ENCODE peak calls at places on chromosomes 4 and X, in four cellular contexts. I is suprapubic skin, C is SK-N-SH, G is K562. N is an unnamed sample.

GRCh38 chr4:53895137-53895536 is 169.3 kb downstream of the CHIC2 start:
- DNase-seq in I (no peak), C (no peak), G (no peak), N (no peak)

GRCh38 chr4:33494150-33494549 is 2750.2 kb downstream of the ARAP2 start:
- DNase-seq in I (no peak), C (no peak), G (no peak), N (no peak)

GRCh38 chr4:76799718-76800117 is 98.2 kb downstream of the SOWAHB start:
- DNase-seq in I (no peak), C (no peak), G (no peak), N (no peak)

GRCh38 chr4:185143596-185143969 is 517 bp downstream of the SLC25A4 start:
- DNase-seq in I (no peak), C (peak), G (no peak), N (peak)

GRCh38 chr4:165630671-165631070 is 242.4 kb upstream of the TLL1 start:
- DNase-seq in I (no peak), C (no peak), G (no peak), N (no peak)

GRCh38 chr4:53497446-53498069 is 93.7 kb downstream of the LNX1 start:
- DNase-seq in I (no peak), C (no peak), G (no peak), N (no peak)

GRCh38 chr4:7247946-7248345 is 55.6 kb downstream of the SORCS2 start:
- DNase-seq in I (no peak), C (no peak), G (no peak), N (no peak)

GRCh38 chr4:22515888-22516541 is at the start of gene ADGRA3:
- DNase-seq in I (no peak), C (peak), G (peak), N (peak)

GRCh38 chr4:106172846-106173245 is 143.2 kb downstream of the TBCK start:
- DNase-seq in I (no peak), C (no peak), G (no peak), N (no peak)

GRCh38 chrX:118560380-118560932 is 64.8 kb downstream of the DOCK11 start:
- DNase-seq in I (no peak), C (no peak), G (no peak), N (no peak)

GRCh38 chr4:14233126-14233525 is 605.6 kb upstream of the BOD1L1 start:
- DNase-seq in I (no peak), C (no peak), G (no peak), N (no peak)

GRCh38 chr4:164779080-164779479 is 25.1 kb downstream of the SMIM31 start:
- DNase-seq in I (no peak), C (no peak), G (no peak), N (no peak)

GRCh38 chr4:116427666-116428065 is 657.7 kb downstream of the TRAM1L1 start:
- DNase-seq in I (no peak), C (no peak), G (no peak), N (no peak)

GRCh38 chr4:106898621-106899230 is 137.4 kb downstream of the DKK2 start:
- DNase-seq in I (no peak), C (peak), G (peak), N (peak)

DNA sequence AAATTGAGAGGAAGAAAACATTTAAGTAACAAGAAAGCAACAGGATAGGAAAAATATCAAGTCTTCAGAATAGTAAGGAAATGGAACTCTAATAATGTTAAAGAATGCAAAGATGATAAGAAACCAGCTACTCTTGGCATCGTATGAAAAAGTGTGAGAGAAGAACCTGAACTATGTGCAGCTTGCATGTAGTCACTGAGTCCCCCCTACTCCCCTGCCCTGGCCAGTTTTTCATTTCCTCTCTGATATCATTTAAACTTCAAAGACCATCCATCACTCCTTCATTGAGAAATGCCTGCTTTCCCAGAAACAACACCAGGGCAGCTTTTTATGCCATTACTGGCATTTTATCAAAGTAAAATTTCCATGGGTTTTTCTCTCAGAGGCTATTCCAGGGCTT is 28.1 kb downstream of the INPP4B start:
- DNase-seq in I (no peak), C (no peak), G (no peak), N (no peak)
- H3K27ac ChIP-seq in I (no peak), C (peak), G (no peak), N (no peak)

GRCh38 chr4:155665054-155665453 is 1.6 kb upstream of the GUCY1A1 start:
- DNase-seq in I (no peak), C (no peak), G (no peak), N (no peak)

GRCh38 chr4:155672342-155672741 is 5.7 kb downstream of the GUCY1A1 start:
- DNase-seq in I (no peak), C (no peak), G (no peak), N (no peak)

GRCh38 chr4:155667538-155668511 is 1.2 kb downstream of the GUCY1A1 start:
- DNase-seq in I (no peak), C (peak), G (no peak), N (peak)

GRCh38 chr4:155666701-155667537 is at the start of gene GUCY1A1:
- DNase-seq in I (peak), C (peak), G (no peak), N (peak)
- TF ChIP-seq POLR2AphosphoS5 in I (no peak), C (no peak), G (no peak), N (no peak)

DNA sequence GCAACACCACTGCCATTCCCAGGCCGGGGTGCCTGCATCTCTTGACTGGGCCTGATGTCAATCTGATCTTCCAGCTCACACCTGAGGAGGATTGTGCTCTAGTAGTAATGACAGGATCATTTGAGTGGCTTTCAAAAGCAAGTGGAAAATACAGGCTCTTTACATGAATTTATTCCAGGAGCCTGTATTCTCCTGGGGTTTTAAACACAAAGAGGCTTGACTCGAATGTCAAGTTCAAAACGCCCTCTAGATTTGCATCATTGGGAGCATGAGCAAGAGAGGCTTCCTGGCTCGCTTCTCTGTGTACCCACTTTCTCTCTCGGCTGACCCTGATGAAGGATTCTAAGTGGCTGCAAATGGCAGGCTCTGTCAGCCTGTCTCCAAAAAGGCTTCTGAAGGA is 199.5 kb upstream of the PUDP start:
- DNase-seq in I (no peak), C (no peak), G (no peak), N (no peak)
- TF ChIP-seq EP300 in I (no peak), C (no peak), G (no peak), N (no peak)

GRCh38 chr4:3352505-3352904 is 59.7 kb downstream of the RGS12 start:
- DNase-seq in I (no peak), C (no peak), G (no peak), N (no peak)
- H3K27ac ChIP-seq in I (no peak), C (no peak), G (no peak), N (no peak)

GRCh38 chrX:155061770-155062169 is 9.2 kb downstream of the CMC4 start:
- DNase-seq in I (no peak), C (no peak), G (no peak), N (no peak)
- TF ChIP-seq POLR2AphosphoS5 in I (no peak), C (no peak), G (no peak), N (no peak)

GRCh38 chr4:123976285-123976684 is 579.7 kb downstream of the SPRY1 start:
- DNase-seq in I (no peak), C (no peak), G (no peak), N (no peak)
- TF ChIP-seq EP300 in I (no peak), C (no peak), G (no peak), N (no peak)

GRCh38 chr4:92359481-92359880 is 55.7 kb downstream of the GRID2 start:
- DNase-seq in I (no peak), C (no peak), G (no peak), N (no peak)
- H3K27ac ChIP-seq in I (no peak), C (no peak), G (no peak), N (no peak)

N was measured in transverse colon.